ENCODE peak calls at places on chromosomes 13 and 19, in seven cellular contexts. L is SK-N-SH, U is NB4, M is A549, E is HCT116, G is H1, T is K562. A is an unnamed sample.

GRCh38 chr13:97492684-97493371 is 58.9 kb downstream of the RAP2A start:
- DNase-seq in L (no peak), E (no peak), U (no peak), G (no peak), T (no peak), M (no peak), A (no peak)

GRCh38 chr13:109816112-109816978 is 30.0 kb upstream of the IRS2 start:
- DNase-seq in U (no peak), M (no peak), G (no peak), T (no peak), L (no peak), E (no peak), A (no peak)

GRCh38 chr13:73177017-73177416 is 118.2 kb downstream of the KLF5 start:
- DNase-seq in U (no peak), M (no peak), E (no peak), L (no peak), T (no peak), G (no peak), A (no peak)

GRCh38 chr13:111876506-111876905 is 190.4 kb upstream of the SOX1 start:
- DNase-seq in L (no peak), T (no peak), E (no peak), U (no peak), M (no peak), G (peak; percentile 23), A (no peak)

GRCh38 chr13:51148952-51149573 is 38.0 kb upstream of the C13orf42 start:
- DNase-seq in L (peak; percentile 69), G (no peak), E (peak; percentile 34), M (no peak), U (peak; percentile 44), T (no peak), A (peak; percentile 78)

GRCh38 chr13:90835826-90836225 is 511.7 kb upstream of the MIR17HG start:
- DNase-seq in E (no peak), U (no peak), M (no peak), G (no peak), L (no peak), T (no peak), A (no peak)

GRCh38 chr19:1282588-1283206 is 3.0 kb upstream of the EFNA2 start:
- DNase-seq in M (no peak), U (no peak), L (no peak), T (no peak), E (no peak), G (no peak), A (no peak)

GRCh38 chr13:98846521-98846920 is 94.0 kb upstream of the SLC15A1 start:
- DNase-seq in M (no peak), G (no peak), E (no peak), U (no peak), T (no peak), L (no peak), A (no peak)

GRCh38 chr13:87777395-87777794 is 106.2 kb downstream of the SLITRK5 start:
- DNase-seq in M (no peak), E (no peak), G (no peak), U (no peak), L (no peak), T (no peak), A (no peak)

GRCh38 chr19:4015705-4016402 is 8.3 kb downstream of the PIAS4 start:
- DNase-seq in T (no peak), E (no peak), L (peak; percentile 83), M (no peak), U (no peak), G (no peak), A (no peak)

GRCh38 chr13:74021507-74021906 is 112.7 kb downstream of the KLF12 start:
- DNase-seq in E (no peak), M (no peak), L (no peak), U (no peak), G (no peak), T (no peak), A (no peak)

GRCh38 chr13:32314271-32314967 is 744 bp downstream of the ZAR1L start:
- DNase-seq in M (no peak), E (no peak), U (peak; percentile 96), L (no peak), T (no peak), G (no peak), A (no peak)

GRCh38 chr19:3725640-3726310 is 17.6 kb downstream of the TJP3 start:
- DNase-seq in L (peak; percentile 39), M (no peak), T (peak; percentile 8), G (peak; percentile 77), U (no peak), E (peak; percentile 73), A (no peak)

GRCh38 chr13:40470665-40471064 is 195.8 kb downstream of the FOXO1 start:
- DNase-seq in U (no peak), G (no peak), T (no peak), L (no peak), E (no peak), M (no peak), A (no peak)

GRCh38 chr19:10112895-10113591 is 1.6 kb downstream of the P2RY11 start:
- DNase-seq in U (peak; percentile 94), T (peak; percentile 60), E (no peak), M (no peak), L (peak; percentile 75), G (peak; percentile 94), A (no peak)

GRCh38 chr19:16801599-16801998 is 27.6 kb upstream of the SIN3B start:
- DNase-seq in M (no peak), T (no peak), G (no peak), E (no peak), U (peak; percentile 68), L (no peak), A (no peak)

GRCh38 chr13:21670883-21671792 is at the start of gene FGF9:
- DNase-seq in U (peak; percentile 84), L (peak; percentile 84), E (peak; percentile 75), G (peak; percentile 83), T (peak; percentile 76), M (peak; percentile 47), A (peak; percentile 54)

GRCh38 chr19:4083677-4084546 is 17.2 kb upstream of the ZBTB7A start:
- DNase-seq in U (no peak), G (no peak), M (no peak), L (no peak), E (no peak), T (no peak), A (no peak)

GRCh38 chr19:45752639-45753038 is 16.4 kb downstream of the SIX5 start:
- DNase-seq in M (no peak), E (no peak), L (no peak), G (no peak), T (no peak), U (no peak), A (no peak)

GRCh38 chr19:18278521-18279265 is 2.7 kb downstream of the JUND start:
- DNase-seq in M (no peak), U (peak; percentile 45), E (no peak), G (no peak), T (no peak), L (no peak), A (peak; percentile 14)

GRCh38 chr13:79525051-79525450 is 44.1 kb downstream of the NDFIP2 start:
- DNase-seq in M (no peak), U (peak; percentile 66), G (no peak), E (no peak), T (no peak), L (no peak), A (no peak)

GRCh38 chr13:88958821-88959220 is 1287.7 kb downstream of the SLITRK5 start:
- DNase-seq in L (no peak), E (no peak), U (no peak), M (no peak), T (no peak), G (no peak), A (no peak)

GRCh38 chr19:43777163-43777700 is 3.5 kb downstream of the KCNN4 start:
- DNase-seq in L (peak; percentile 69), T (no peak), M (peak; percentile 57), G (no peak), E (no peak), U (peak; percentile 91), A (no peak)

GRCh38 chr19:32921624-32922023 is 50.1 kb downstream of the CEP89 start:
- DNase-seq in M (no peak), E (no peak), G (no peak), L (no peak), T (no peak), U (no peak), A (no peak)

GRCh38 chr13:68076046-68076445 is 845.9 kb upstream of the PCDH9 start:
- DNase-seq in L (no peak), U (no peak), E (no peak), M (no peak), T (no peak), G (no peak), A (no peak)

GRCh38 chr19:8662263-8662662 is 31.8 kb downstream of the NFILZ start:
- DNase-seq in U (no peak), L (no peak), M (no peak), E (no peak), T (no peak), G (no peak), A (no peak)

GRCh38 chr19:8664671-8665057 is 33.9 kb downstream of the ACTL9 start:
- DNase-seq in T (no peak), G (no peak), E (no peak), M (no peak), U (no peak), L (no peak), A (no peak)

GRCh38 chr19:8665468-8666213 is 33.0 kb downstream of the ACTL9 start:
- DNase-seq in M (no peak), U (peak; percentile 76), E (no peak), T (no peak), G (no peak), L (no peak), A (no peak)

GRCh38 chr19:8666814-8667405 is 31.7 kb downstream of the ACTL9 start:
- DNase-seq in L (no peak), U (peak; percentile 98), G (no peak), T (no peak), M (no peak), E (no peak), A (no peak)

GRCh38 chr19:8663920-8664670 is 33.7 kb downstream of the NFILZ start:
- DNase-seq in L (no peak), T (peak; percentile 49), M (no peak), G (no peak), E (no peak), U (peak; percentile 100), A (no peak)
- H3K4me3 ChIP-seq in L (no peak overlapping the region), T (no peak overlapping the region), M (no peak overlapping the region), G (no peak overlapping the region), E (no peak overlapping the region), U (peak overlapping the region; percentile 16), A (no peak overlapping the region)

GRCh38 chr19:12913011-12913561 is 6.0 kb downstream of the SYCE2 start:
- DNase-seq in U (no peak), E (no peak), G (peak; percentile 70), L (peak; percentile 77), T (peak; percentile 18), M (no peak), A (peak; percentile 31)
- TF ChIP-seq MAX in U (no peak), E (no peak), G (no peak), L (no peak), T (no peak), M (no peak), A (no peak)

GRCh38 chr13:33352520-33352919 is 67.0 kb upstream of the STARD13 start:
- DNase-seq in U (no peak), L (no peak), M (no peak), T (no peak), E (no peak), G (no peak), A (no peak)
- H3K4me3 ChIP-seq in U (no peak overlapping the region), L (no peak overlapping the region), M (no peak overlapping the region), T (no peak overlapping the region), E (no peak overlapping the region), G (no peak overlapping the region), A (no peak overlapping the region)

DNA sequence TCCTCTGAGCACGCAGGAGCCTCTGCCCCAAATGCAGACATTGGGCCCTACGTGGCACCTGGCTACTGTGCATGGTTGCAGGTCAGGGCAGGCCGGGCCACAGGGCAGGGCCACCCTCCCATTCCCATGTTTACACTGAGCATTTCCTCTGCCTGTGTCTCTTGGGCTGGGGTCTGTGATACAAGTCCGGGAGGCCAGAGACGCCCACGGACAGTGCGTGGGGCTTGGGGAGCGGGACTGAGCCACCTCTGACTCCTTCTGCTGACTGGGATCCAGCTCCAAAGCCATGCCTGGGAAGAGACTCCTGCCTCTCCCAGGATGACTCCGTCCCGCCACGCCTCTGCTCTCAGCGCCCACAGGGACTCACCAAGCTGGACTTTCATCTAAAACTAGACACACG is 18.8 kb downstream of the GAS6 start:
- DNase-seq in G (no peak), M (no peak), E (no peak), T (no peak), U (no peak), L (no peak), A (no peak)
- TF ChIP-seq MAX in G (no peak), M (no peak), E (no peak), T (no peak), U (no peak), L (no peak), A (no peak)

A was measured in endothelial cell of umbilical vein.